ENCODE peak calls at places on chromosomes 4 and X, in four cellular contexts. B is NCI-H1930, V is cerebellar cortex, U is cardiac muscle cell. E is an unnamed sample.

GRCh38 chrX:53795583-53795982 is 109.1 kb upstream of the HUWE1 start:
- DNase-seq in B (no peak), V (no peak), U (no peak), E (no peak)

GRCh38 chr4:21697583-21697982 is 251.0 kb downstream of the KCNIP4 start:
- DNase-seq in B (no peak), U (peak), V (peak), E (peak)

GRCh38 chrX:47239199-47239598 is 6.4 kb downstream of the USP11 start:
- DNase-seq in B (no peak), V (no peak), U (no peak), E (no peak)

GRCh38 chr4:137370206-137370633 is 162.1 kb downstream of the PCDH18 start:
- DNase-seq in U (no peak), V (no peak), B (no peak), E (no peak)

GRCh38 chr4:185318679-185319078 is 77.0 kb downstream of the LRP2BP start:
- DNase-seq in U (no peak), B (peak), V (peak), E (peak)

GRCh38 chr4:134201216-134202098 is at the start of gene PABPC4L:
- DNase-seq in U (peak), V (peak), B (no peak), E (peak)

GRCh38 chrX:115940888-115941332 is 229.6 kb upstream of the AGTR2 start:
- DNase-seq in V (peak), U (peak), B (peak), E (peak)

GRCh38 chrX:120262781-120263719 is 12.4 kb downstream of the ZBTB33 start:
- DNase-seq in U (no peak), V (no peak), B (no peak), E (no peak)

GRCh38 chr4:2930821-2931764 is 32.1 kb downstream of the NOP14 start:
- DNase-seq in B (no peak), U (no peak), V (no peak), E (peak)

GRCh38 chr4:17766826-17767458 is 14.5 kb downstream of the FAM184B start:
- DNase-seq in B (no peak), V (no peak), U (no peak), E (no peak)

GRCh38 chr4:184392748-184393334 is 81.5 kb downstream of the IRF2 start:
- DNase-seq in U (no peak), B (no peak), V (no peak), E (no peak)

GRCh38 chrX:39162322-39162721 is 361.1 kb downstream of the MID1IP1 start:
- DNase-seq in B (no peak), U (no peak), V (no peak), E (no peak)

GRCh38 chr4:3385719-3386440 is 55.9 kb upstream of the HGFAC start:
- DNase-seq in U (no peak), V (no peak), B (no peak), E (no peak)

GRCh38 chrX:56033495-56034180 is 198.5 kb upstream of the KLF8 start:
- DNase-seq in B (no peak), U (no peak), V (no peak), E (no peak)

GRCh38 chr4:149897784-149898183 is 82.1 kb upstream of the IQCM start:
- DNase-seq in U (peak), V (peak), B (no peak), E (peak)

GRCh38 chr4:44326716-44327115 is 121.9 kb downstream of the KCTD8 start:
- DNase-seq in U (no peak), B (no peak), V (peak), E (peak)

GRCh38 chr4:120568736-120569135 is 353.8 kb downstream of the PRDM5 start:
- DNase-seq in U (no peak), B (no peak), V (no peak), E (no peak)

GRCh38 chrX:77347572-77347971 is 99.6 kb upstream of the FGF16 start:
- DNase-seq in U (no peak), V (no peak), B (no peak), E (no peak)

GRCh38 chr4:1340181-1340747 is 6.7 kb upstream of the UVSSA start:
- DNase-seq in U (no peak), V (no peak), B (no peak), E (no peak)

GRCh38 chr4:62644372-62644771 is 1444.2 kb downstream of the ADGRL3 start:
- DNase-seq in U (peak), V (peak), B (no peak), E (peak)

GRCh38 chrX:73268463-73268862 is 53.8 kb upstream of the NAP1L2 start:
- DNase-seq in B (no peak), U (no peak), V (no peak), E (no peak)

GRCh38 chr4:4994312-4995097 is 24.8 kb downstream of the CYTL1 start:
- DNase-seq in U (no peak), B (no peak), V (no peak), E (no peak)

GRCh38 chr4:84503495-84504437 is 4.7 kb upstream of the NKX6-1 start:
- DNase-seq in V (peak), B (peak), U (peak), E (peak)

GRCh38 chr4:97656034-97656720 is 487.1 kb downstream of the STPG2 start:
- DNase-seq in V (no peak), U (no peak), B (no peak), E (no peak)

GRCh38 chrX:7941390-7942042 is 14.3 kb upstream of the PNPLA4 start:
- DNase-seq in V (peak), B (no peak), U (peak), E (peak)

GRCh38 chrX:31279359-31279758 is 207.5 kb upstream of the FTHL17 start:
- DNase-seq in U (no peak), B (no peak), V (no peak), E (no peak)

GRCh38 chr4:70737006-70737405 is 15.2 kb downstream of the RUFY3 start:
- DNase-seq in B (no peak), V (no peak), U (no peak), E (no peak)

GRCh38 chr4:10080874-10081606 is 35.6 kb downstream of the WDR1 start:
- DNase-seq in B (no peak), V (no peak), U (no peak), E (no peak)

GRCh38 chr4:57065730-57066482 is 44.3 kb downstream of the IGFBP7 start:
- DNase-seq in V (no peak), U (no peak), B (no peak), E (no peak)

GRCh38 chr4:52659722-52660261 is 691 bp upstream of the USP46 start:
- DNase-seq in B (no peak), V (peak), U (peak), E (peak)

GRCh38 chrX:146054311-146054710 is 236.7 kb downstream of the SLITRK2 start:
- DNase-seq in U (no peak), B (no peak), V (peak), E (peak)

GRCh38 chr4:187286536-187286935 is 562.9 kb upstream of the FAT1 start:
- DNase-seq in B (no peak), U (no peak), V (no peak), E (no peak)

GRCh38 chr4:76219299-76220055 is 5.9 kb upstream of the SCARB2 start:
- DNase-seq in U (no peak), B (no peak), V (no peak), E (no peak)

GRCh38 chr4:87414806-87415205 is 7.6 kb upstream of the NUDT9 start:
- DNase-seq in U (no peak), V (no peak), B (no peak), E (no peak)

GRCh38 chr4:128831526-128832252 is 22.2 kb downstream of the JADE1 start:
- DNase-seq in U (no peak), B (no peak), V (peak), E (peak)

GRCh38 chr4:86706923-86707597 is 112.9 kb downstream of the PTPN13 start:
- DNase-seq in B (no peak), U (no peak), V (no peak), E (no peak)

GRCh38 chr4:80112236-80112635 is 39.2 kb upstream of the ANTXR2 start:
- DNase-seq in V (no peak), B (no peak), U (no peak), E (no peak)

GRCh38 chrX:150200820-150201287 is 162.3 kb upstream of the MAMLD1 start:
- DNase-seq in U (no peak), V (no peak), B (no peak), E (no peak)

GRCh38 chrX:69077895-69078455 is 87.3 kb downstream of the PJA1 start:
- DNase-seq in U (no peak), B (no peak), V (no peak), E (no peak)

E was measured in G401.